ENCODE peak calls at places on chromosomes 5 and 9, in nine cellular contexts. One of them, this sample, is unnamed.

GRCh38 chr5:74579215-74579614 is 61.3 kb downstream of the ENC1 start:
- DNase-seq in CD8-positive, alpha-beta T cell: peak; percentile 62
- DNase-seq in left ventricle myocardium inferior: no peak
- DNase-seq in psoas muscle: no peak
- DNase-seq in CD4-positive, alpha-beta memory T cell: peak; percentile 60
- DNase-seq in colonic mucosa: no peak
- DNase-seq in endodermal cell: peak; percentile 19
- DNase-seq in hepatocyte: no peak
- DNase-seq in PC-3: no peak
- DNase-seq in this sample: no peak

GRCh38 chr5:151671979-151672378 is 14.7 kb downstream of the SPARC start:
- DNase-seq in CD8-positive, alpha-beta T cell: no peak
- DNase-seq in left ventricle myocardium inferior: no peak
- DNase-seq in psoas muscle: peak; percentile 64
- DNase-seq in CD4-positive, alpha-beta memory T cell: no peak
- DNase-seq in colonic mucosa: no peak
- DNase-seq in endodermal cell: no peak
- DNase-seq in hepatocyte: peak; percentile 54
- DNase-seq in PC-3: no peak
- DNase-seq in this sample: peak; percentile 43

GRCh38 chr5:37695651-37696050 is 144.2 kb downstream of the GDNF start:
- DNase-seq in CD8-positive, alpha-beta T cell: no peak
- DNase-seq in left ventricle myocardium inferior: no peak
- DNase-seq in psoas muscle: no peak
- DNase-seq in CD4-positive, alpha-beta memory T cell: no peak
- DNase-seq in colonic mucosa: no peak
- DNase-seq in endodermal cell: no peak
- DNase-seq in hepatocyte: no peak
- DNase-seq in PC-3: no peak
- DNase-seq in this sample: no peak

GRCh38 chr5:149448831-149449714 is 70.0 kb upstream of the IL17B start:
- DNase-seq in CD8-positive, alpha-beta T cell: no peak
- DNase-seq in left ventricle myocardium inferior: no peak
- DNase-seq in psoas muscle: no peak
- DNase-seq in CD4-positive, alpha-beta memory T cell: no peak
- DNase-seq in colonic mucosa: peak; percentile 71
- DNase-seq in endodermal cell: peak; percentile 78
- DNase-seq in hepatocyte: no peak
- DNase-seq in PC-3: peak; percentile 61
- DNase-seq in this sample: no peak

GRCh38 chr5:132177691-132178149 is 49.9 kb downstream of the P4HA2 start:
- DNase-seq in CD8-positive, alpha-beta T cell: no peak
- DNase-seq in left ventricle myocardium inferior: no peak
- DNase-seq in psoas muscle: no peak
- DNase-seq in CD4-positive, alpha-beta memory T cell: no peak
- DNase-seq in colonic mucosa: no peak
- DNase-seq in endodermal cell: no peak
- DNase-seq in hepatocyte: no peak
- DNase-seq in PC-3: no peak
- DNase-seq in this sample: no peak

GRCh38 chr5:26955161-26955560 is 83.2 kb downstream of the CDH9 start:
- DNase-seq in CD8-positive, alpha-beta T cell: no peak
- DNase-seq in left ventricle myocardium inferior: no peak
- DNase-seq in psoas muscle: no peak
- DNase-seq in CD4-positive, alpha-beta memory T cell: no peak
- DNase-seq in colonic mucosa: no peak
- DNase-seq in endodermal cell: no peak
- DNase-seq in hepatocyte: no peak
- DNase-seq in PC-3: no peak
- DNase-seq in this sample: no peak

GRCh38 chr5:157197088-157197487 is 16.4 kb downstream of the ITK start:
- DNase-seq in CD8-positive, alpha-beta T cell: peak; percentile 69
- DNase-seq in left ventricle myocardium inferior: no peak
- DNase-seq in psoas muscle: no peak
- DNase-seq in CD4-positive, alpha-beta memory T cell: no peak
- DNase-seq in colonic mucosa: no peak
- DNase-seq in endodermal cell: no peak
- DNase-seq in hepatocyte: no peak
- DNase-seq in PC-3: no peak
- DNase-seq in this sample: no peak

GRCh38 chr9:35820076-35820475 is 5.2 kb upstream of the HINT2 start:
- DNase-seq in CD8-positive, alpha-beta T cell: no peak
- DNase-seq in left ventricle myocardium inferior: no peak
- DNase-seq in psoas muscle: no peak
- DNase-seq in CD4-positive, alpha-beta memory T cell: no peak
- DNase-seq in colonic mucosa: no peak
- DNase-seq in endodermal cell: no peak
- DNase-seq in hepatocyte: no peak
- DNase-seq in PC-3: peak; percentile 75
- DNase-seq in this sample: peak; percentile 45

GRCh38 chr5:158942217-158942616 is 157.5 kb downstream of the EBF1 start:
- DNase-seq in CD8-positive, alpha-beta T cell: no peak
- DNase-seq in left ventricle myocardium inferior: no peak
- DNase-seq in psoas muscle: no peak
- DNase-seq in CD4-positive, alpha-beta memory T cell: no peak
- DNase-seq in colonic mucosa: no peak
- DNase-seq in endodermal cell: no peak
- DNase-seq in hepatocyte: no peak
- DNase-seq in PC-3: no peak
- DNase-seq in this sample: peak; percentile 18

GRCh38 chr9:118059520-118060278 is 355.5 kb downstream of the TLR4 start:
- DNase-seq in CD8-positive, alpha-beta T cell: no peak
- DNase-seq in left ventricle myocardium inferior: no peak
- DNase-seq in psoas muscle: no peak
- DNase-seq in CD4-positive, alpha-beta memory T cell: no peak
- DNase-seq in colonic mucosa: no peak
- DNase-seq in endodermal cell: peak; percentile 80
- DNase-seq in hepatocyte: peak; percentile 72
- DNase-seq in PC-3: peak; percentile 17
- DNase-seq in this sample: peak; percentile 23

GRCh38 chr5:154962494-154962893 is 21.6 kb downstream of the MRPL22 start:
- DNase-seq in CD8-positive, alpha-beta T cell: no peak
- DNase-seq in left ventricle myocardium inferior: no peak
- DNase-seq in psoas muscle: no peak
- DNase-seq in CD4-positive, alpha-beta memory T cell: no peak
- DNase-seq in colonic mucosa: no peak
- DNase-seq in endodermal cell: no peak
- DNase-seq in hepatocyte: no peak
- DNase-seq in PC-3: peak; percentile 88
- DNase-seq in this sample: peak; percentile 95

GRCh38 chr5:100762163-100762562 is 140.9 kb downstream of the ST8SIA4 start:
- DNase-seq in CD8-positive, alpha-beta T cell: no peak
- DNase-seq in left ventricle myocardium inferior: no peak
- DNase-seq in psoas muscle: no peak
- DNase-seq in CD4-positive, alpha-beta memory T cell: no peak
- DNase-seq in colonic mucosa: no peak
- DNase-seq in endodermal cell: no peak
- DNase-seq in hepatocyte: no peak
- DNase-seq in PC-3: no peak
- DNase-seq in this sample: no peak

GRCh38 chr5:171166766-171167165 is 142.3 kb upstream of the TLX3 start:
- DNase-seq in CD8-positive, alpha-beta T cell: no peak
- DNase-seq in left ventricle myocardium inferior: no peak
- DNase-seq in psoas muscle: no peak
- DNase-seq in CD4-positive, alpha-beta memory T cell: no peak
- DNase-seq in colonic mucosa: no peak
- DNase-seq in endodermal cell: no peak
- DNase-seq in hepatocyte: no peak
- DNase-seq in PC-3: no peak
- DNase-seq in this sample: no peak

GRCh38 chr9:2655411-2655901 is 33.9 kb downstream of the VLDLR start:
- DNase-seq in CD8-positive, alpha-beta T cell: peak; percentile 20
- DNase-seq in left ventricle myocardium inferior: no peak
- DNase-seq in psoas muscle: no peak
- DNase-seq in CD4-positive, alpha-beta memory T cell: peak; percentile 29
- DNase-seq in colonic mucosa: no peak
- DNase-seq in endodermal cell: no peak
- DNase-seq in hepatocyte: no peak
- DNase-seq in PC-3: peak; percentile 84
- DNase-seq in this sample: peak; percentile 98

GRCh38 chr5:97150401-97150800 is 8.0 kb upstream of the LIX1 start:
- DNase-seq in CD8-positive, alpha-beta T cell: no peak
- DNase-seq in left ventricle myocardium inferior: no peak
- DNase-seq in psoas muscle: no peak
- DNase-seq in CD4-positive, alpha-beta memory T cell: no peak
- DNase-seq in colonic mucosa: no peak
- DNase-seq in endodermal cell: no peak
- DNase-seq in hepatocyte: no peak
- DNase-seq in PC-3: no peak
- DNase-seq in this sample: no peak

GRCh38 chr5:36422957-36423356 is 121.3 kb upstream of the RANBP3L start:
- DNase-seq in CD8-positive, alpha-beta T cell: no peak
- DNase-seq in left ventricle myocardium inferior: no peak
- DNase-seq in psoas muscle: no peak
- DNase-seq in CD4-positive, alpha-beta memory T cell: no peak
- DNase-seq in colonic mucosa: no peak
- DNase-seq in endodermal cell: no peak
- DNase-seq in hepatocyte: no peak
- DNase-seq in PC-3: peak; percentile 87
- DNase-seq in this sample: peak; percentile 96

GRCh38 chr5:135559342-135559741 is 19.4 kb downstream of the CXCL14 start:
- DNase-seq in CD8-positive, alpha-beta T cell: no peak
- DNase-seq in left ventricle myocardium inferior: no peak
- DNase-seq in psoas muscle: no peak
- DNase-seq in CD4-positive, alpha-beta memory T cell: no peak
- DNase-seq in colonic mucosa: no peak
- DNase-seq in endodermal cell: peak; percentile 70
- DNase-seq in hepatocyte: no peak
- DNase-seq in PC-3: peak; percentile 19
- DNase-seq in this sample: peak; percentile 34

GRCh38 chr5:135560858-135561257 is 17.9 kb downstream of the CXCL14 start:
- DNase-seq in CD8-positive, alpha-beta T cell: peak; percentile 58
- DNase-seq in left ventricle myocardium inferior: peak; percentile 66
- DNase-seq in psoas muscle: peak; percentile 72
- DNase-seq in CD4-positive, alpha-beta memory T cell: peak; percentile 32
- DNase-seq in colonic mucosa: peak; percentile 85
- DNase-seq in endodermal cell: peak; percentile 96
- DNase-seq in hepatocyte: peak; percentile 94
- DNase-seq in PC-3: peak; percentile 78
- DNase-seq in this sample: peak; percentile 57

GRCh38 chr5:135553688-135554462 is 18.1 kb upstream of the NEUROG1 start:
- DNase-seq in CD8-positive, alpha-beta T cell: no peak
- DNase-seq in left ventricle myocardium inferior: no peak
- DNase-seq in psoas muscle: no peak
- DNase-seq in CD4-positive, alpha-beta memory T cell: no peak
- DNase-seq in colonic mucosa: peak; percentile 60
- DNase-seq in endodermal cell: peak; percentile 86
- DNase-seq in hepatocyte: peak; percentile 73
- DNase-seq in PC-3: peak; percentile 63
- DNase-seq in this sample: peak; percentile 60

GRCh38 chr5:135555530-135555929 is 19.8 kb upstream of the NEUROG1 start:
- DNase-seq in CD8-positive, alpha-beta T cell: no peak
- DNase-seq in left ventricle myocardium inferior: no peak
- DNase-seq in psoas muscle: no peak
- DNase-seq in CD4-positive, alpha-beta memory T cell: no peak
- DNase-seq in colonic mucosa: no peak
- DNase-seq in endodermal cell: no peak
- DNase-seq in hepatocyte: no peak
- DNase-seq in PC-3: no peak
- DNase-seq in this sample: no peak

GRCh38 chr5:135557034-135557838 is 21.5 kb upstream of the NEUROG1 start:
- DNase-seq in CD8-positive, alpha-beta T cell: no peak
- DNase-seq in left ventricle myocardium inferior: no peak
- DNase-seq in psoas muscle: no peak
- DNase-seq in CD4-positive, alpha-beta memory T cell: no peak
- DNase-seq in colonic mucosa: no peak
- DNase-seq in endodermal cell: no peak
- DNase-seq in hepatocyte: no peak
- DNase-seq in PC-3: no peak
- DNase-seq in this sample: no peak
- H3K27me3 ChIP-seq in CD8-positive, alpha-beta T cell: no peaks in the 10 kb centered on the region
- H3K27me3 ChIP-seq in left ventricle myocardium inferior: peaks cover 80% of the 10 kb centered on the region
- H3K27me3 ChIP-seq in psoas muscle: no peaks in the 10 kb centered on the region
- H3K27me3 ChIP-seq in CD4-positive, alpha-beta memory T cell: peaks cover 10% of the 10 kb centered on the region
- H3K27me3 ChIP-seq in colonic mucosa: no peaks in the 10 kb centered on the region
- H3K27me3 ChIP-seq in endodermal cell: peaks cover 26% of the 10 kb centered on the region
- H3K27me3 ChIP-seq in hepatocyte: peaks cover 35% of the 10 kb centered on the region
- H3K27me3 ChIP-seq in PC-3: peaks cover 9% of the 10 kb centered on the region
- H3K27me3 ChIP-seq in this sample: peaks cover 2% of the 10 kb centered on the region

GRCh38 chr5:1809416-1810035 is 8.3 kb downstream of the NDUFS6 start:
- DNase-seq in CD8-positive, alpha-beta T cell: no peak
- DNase-seq in left ventricle myocardium inferior: no peak
- DNase-seq in psoas muscle: no peak
- DNase-seq in CD4-positive, alpha-beta memory T cell: no peak
- DNase-seq in colonic mucosa: no peak
- DNase-seq in endodermal cell: no peak
- DNase-seq in hepatocyte: no peak
- DNase-seq in PC-3: no peak
- DNase-seq in this sample: no peak
- H3K36me3 ChIP-seq in CD8-positive, alpha-beta T cell: peaks cover 64% of the 10 kb centered on the region
- H3K36me3 ChIP-seq in left ventricle myocardium inferior: peaks cover 91% of the 10 kb centered on the region
- H3K36me3 ChIP-seq in psoas muscle: peaks cover 95% of the 10 kb centered on the region
- H3K36me3 ChIP-seq in CD4-positive, alpha-beta memory T cell: peaks cover 81% of the 10 kb centered on the region
- H3K36me3 ChIP-seq in colonic mucosa: peaks cover 15% of the 10 kb centered on the region
- H3K36me3 ChIP-seq in endodermal cell: peaks cover 90% of the 10 kb centered on the region
- H3K36me3 ChIP-seq in hepatocyte: no peaks in the 10 kb centered on the region
- H3K36me3 ChIP-seq in PC-3: peaks cover 78% of the 10 kb centered on the region
- H3K36me3 ChIP-seq in this sample: peaks cover 22% of the 10 kb centered on the region

DNA sequence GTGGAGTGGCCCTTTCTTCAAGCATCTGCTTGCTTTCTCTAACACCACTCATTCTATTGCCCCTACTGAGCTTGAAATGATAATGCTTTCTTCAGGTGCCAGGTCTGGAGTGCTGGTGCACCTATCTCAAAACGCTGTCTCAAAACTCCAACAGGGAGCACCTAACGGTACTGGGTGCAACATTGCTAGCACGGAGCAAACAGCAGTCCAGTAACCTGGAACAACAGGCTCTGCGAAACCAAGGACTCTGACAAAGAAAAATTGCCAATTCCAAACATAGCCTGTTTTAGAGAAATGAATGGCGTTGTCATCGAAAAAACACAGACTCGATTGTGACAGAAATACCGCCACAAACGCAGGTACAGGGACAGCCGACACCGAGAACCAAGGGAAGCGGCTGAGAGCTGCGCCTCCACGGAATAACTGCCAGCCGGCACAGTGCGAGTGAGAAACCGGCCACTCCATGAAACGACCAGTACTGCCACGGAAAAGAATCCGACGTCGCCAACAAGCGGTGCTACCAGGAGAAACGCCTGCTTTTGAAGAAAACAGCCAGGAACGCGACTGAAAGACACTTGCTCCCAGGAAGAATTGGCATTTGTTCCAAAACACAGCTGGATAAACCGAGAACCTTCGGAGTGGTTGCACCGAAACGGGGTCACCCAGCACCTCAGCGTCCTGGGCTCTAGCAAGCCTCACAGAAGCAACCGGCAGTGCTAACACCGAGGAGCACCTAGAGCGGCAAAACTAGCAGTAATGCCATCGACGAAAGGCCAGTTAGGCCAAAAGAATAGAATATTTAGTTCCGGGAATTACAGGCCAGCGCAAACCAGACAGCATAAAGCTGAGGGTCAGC is 3.0 kb downstream of the ANXA2R start:
- DNase-seq in CD8-positive, alpha-beta T cell: no peak
- DNase-seq in left ventricle myocardium inferior: no peak
- DNase-seq in psoas muscle: peak; percentile 22
- DNase-seq in CD4-positive, alpha-beta memory T cell: no peak
- DNase-seq in colonic mucosa: no peak
- DNase-seq in endodermal cell: peak; percentile 72
- DNase-seq in hepatocyte: no peak
- DNase-seq in PC-3: peak; percentile 71
- DNase-seq in this sample: no peak
- H3K4me3 ChIP-seq in CD8-positive, alpha-beta T cell: peak overlapping the region; percentile 63
- H3K4me3 ChIP-seq in left ventricle myocardium inferior: peak overlapping the region; percentile 77
- H3K4me3 ChIP-seq in psoas muscle: peak overlapping the region; percentile 75
- H3K4me3 ChIP-seq in CD4-positive, alpha-beta memory T cell: peak overlapping the region; percentile 77
- H3K4me3 ChIP-seq in colonic mucosa: no peak overlapping the region
- H3K4me3 ChIP-seq in endodermal cell: no peak overlapping the region
- H3K4me3 ChIP-seq in hepatocyte: no peak overlapping the region
- H3K4me3 ChIP-seq in PC-3: peak overlapping the region; percentile 70
- H3K4me3 ChIP-seq in this sample: no peak overlapping the region

GRCh38 chr5:176796411-176796810 is 13.9 kb upstream of the UNC5A start:
- DNase-seq in CD8-positive, alpha-beta T cell: no peak
- DNase-seq in left ventricle myocardium inferior: no peak
- DNase-seq in psoas muscle: no peak
- DNase-seq in CD4-positive, alpha-beta memory T cell: no peak
- DNase-seq in colonic mucosa: no peak
- DNase-seq in endodermal cell: no peak
- DNase-seq in hepatocyte: no peak
- DNase-seq in PC-3: peak; percentile 55
- DNase-seq in this sample: no peak
- H3K27me3 ChIP-seq in CD8-positive, alpha-beta T cell: no peaks in the 10 kb centered on the region
- H3K27me3 ChIP-seq in left ventricle myocardium inferior: peaks cover 80% of the 10 kb centered on the region
- H3K27me3 ChIP-seq in psoas muscle: no peaks in the 10 kb centered on the region
- H3K27me3 ChIP-seq in CD4-positive, alpha-beta memory T cell: no peaks in the 10 kb centered on the region
- H3K27me3 ChIP-seq in colonic mucosa: peaks cover 4% of the 10 kb centered on the region
- H3K27me3 ChIP-seq in endodermal cell: no peaks in the 10 kb centered on the region
- H3K27me3 ChIP-seq in hepatocyte: peaks cover 40% of the 10 kb centered on the region
- H3K27me3 ChIP-seq in PC-3: no peaks in the 10 kb centered on the region
- H3K27me3 ChIP-seq in this sample: peaks cover 26% of the 10 kb centered on the region

This sample was measured in bronchial epithelial cell.